ENCODE peak calls at places on chromosome 18, in eight cellular contexts. S is IMR-90, R is upper lobe of right lung, M is heart right ventricle, H is adrenal gland, W is neuronal stem cell, C is lower lobe of right lung, Z is left ventricle myocardium inferior. X is an unnamed sample.
A peak's percentile ranks its signal among the peaks of the same experiment; 100 is the strongest.

GRCh38 chr18:14974576-14974975 is 226.6 kb downstream of the ANKRD30B start:
- DNase-seq in S (no peak), R (no peak), M (no peak), H (no peak), W (no peak), C (no peak), Z (no peak), X (no peak)

GRCh38 chr18:686339-687111 is 25.9 kb downstream of the ENOSF1 start:
- DNase-seq in S (peak; percentile 23), R (no peak), M (no peak), H (no peak), W (peak; percentile 68), C (no peak), Z (no peak), X (peak; percentile 32)

GRCh38 chr18:35927431-35927830 is 45.0 kb upstream of the RMP24 start:
- DNase-seq in S (no peak), R (no peak), M (no peak), H (no peak), W (no peak), C (no peak), Z (no peak), X (no peak)

GRCh38 chr18:31241900-31242409 is 76.0 kb upstream of the DSG1 start:
- DNase-seq in S (peak; percentile 16), R (no peak), M (no peak), H (no peak), W (no peak), C (no peak), Z (no peak), X (no peak)

GRCh38 chr18:45059695-45060094 is 379.0 kb downstream of the SETBP1 start:
- DNase-seq in S (peak; percentile 88), R (no peak), M (no peak), H (no peak), W (no peak), C (no peak), Z (no peak), X (no peak)

GRCh38 chr18:10417679-10418078 is 36.8 kb upstream of the APCDD1 start:
- DNase-seq in S (no peak), R (no peak), M (no peak), H (no peak), W (no peak), C (no peak), Z (no peak), X (no peak)

GRCh38 chr18:50715919-50716318 is 103.9 kb downstream of the MRO start:
- DNase-seq in S (no peak), R (no peak), M (no peak), H (no peak), W (no peak), C (no peak), Z (no peak), X (no peak)

GRCh38 chr18:8279931-8280330 is 329.3 kb upstream of the RAB12 start:
- DNase-seq in S (no peak), R (no peak), M (no peak), H (no peak), W (no peak), C (no peak), Z (no peak), X (no peak)

GRCh38 chr18:9719421-9719981 is 11.4 kb downstream of the RAB31 start:
- DNase-seq in S (peak; percentile 85), R (peak; percentile 71), M (no peak), H (peak; percentile 69), W (no peak), C (no peak), Z (no peak), X (peak; percentile 85)

GRCh38 chr18:75679347-75679746 is 251.8 kb upstream of the SMIM21 start:
- DNase-seq in S (no peak), R (no peak), M (peak; percentile 65), H (peak; percentile 43), W (no peak), C (no peak), Z (peak; percentile 77), X (peak; percentile 77)

GRCh38 chr18:26036635-26037034 is 53.8 kb downstream of the SS18 start:
- DNase-seq in S (no peak), R (no peak), M (no peak), H (no peak), W (no peak), C (no peak), Z (no peak), X (no peak)

GRCh38 chr18:48847807-48848486 is 102.8 kb downstream of the SMAD7 start:
- DNase-seq in S (no peak), R (no peak), M (no peak), H (no peak), W (no peak), C (peak; percentile 38), Z (no peak), X (peak; percentile 56)

GRCh38 chr18:63433349-63433866 is 11.1 kb upstream of the VPS4B start:
- DNase-seq in S (no peak), R (no peak), M (no peak), H (no peak), W (no peak), C (no peak), Z (no peak), X (no peak)

GRCh38 chr18:777021-777420 is 35.0 kb downstream of the YES1 start:
- DNase-seq in S (peak; percentile 48), R (no peak), M (no peak), H (no peak), W (no peak), C (no peak), Z (no peak), X (no peak)

GRCh38 chr18:36769611-36770314 is 59.0 kb downstream of the TPGS2 start:
- DNase-seq in S (no peak), R (no peak), M (peak; percentile 35), H (no peak), W (peak; percentile 3), C (peak; percentile 55), Z (no peak), X (no peak)

GRCh38 chr18:23504720-23505119 is 1.4 kb downstream of the RMC1 start:
- DNase-seq in S (no peak), R (no peak), M (no peak), H (no peak), W (no peak), C (no peak), Z (no peak), X (no peak)
- H3K4me3 ChIP-seq in S (no peak overlapping the region), R (peak overlapping the region; percentile 79), M (peak overlapping the region; percentile 99), H (peak overlapping the region; percentile 91), W (no peak overlapping the region), C (peak overlapping the region; percentile 97), Z (peak overlapping the region; percentile 99), X (peak overlapping the region; percentile 6)

GRCh38 chr18:11984091-11984490 is 2.8 kb downstream of the IMPA2 start:
- DNase-seq in S (no peak), R (no peak), M (no peak), H (no peak), W (no peak), C (no peak), Z (no peak), X (no peak)

GRCh38 chr18:11983592-11983991 is 2.3 kb downstream of the IMPA2 start:
- DNase-seq in S (no peak), R (no peak), M (no peak), H (no peak), W (no peak), C (no peak), Z (no peak), X (no peak)

GRCh38 chr18:11981383-11981632 is at the start of gene IMPA2:
- DNase-seq in S (no peak), R (no peak), M (no peak), H (no peak), W (no peak), C (no peak), Z (no peak), X (no peak)

GRCh38 chr18:11981633-11982366 is 493 bp downstream of the IMPA2 start:
- DNase-seq in S (peak; percentile 19), R (no peak), M (peak; percentile 60), H (peak; percentile 61), W (peak; percentile 69), C (peak; percentile 75), Z (peak; percentile 44), X (no peak)

DNA sequence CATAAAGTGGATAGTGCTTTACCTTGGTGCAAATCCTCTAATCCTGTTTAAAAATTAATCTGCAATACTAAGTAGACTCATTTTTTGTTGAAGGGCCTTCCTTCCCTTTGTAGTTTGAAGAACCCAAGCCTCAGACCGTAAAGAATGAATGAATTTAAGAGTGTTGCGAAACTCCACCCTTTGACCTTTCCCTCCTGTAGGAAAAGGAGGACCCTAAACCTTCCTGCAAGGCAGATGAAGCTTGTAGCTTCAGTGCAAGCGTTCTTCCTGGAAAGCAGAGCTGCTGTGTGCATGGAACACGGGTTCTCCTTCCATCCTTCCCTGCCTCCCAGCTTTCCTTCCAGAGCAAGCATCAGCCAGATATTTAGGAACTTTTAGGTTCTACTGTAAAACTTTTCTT is 1.7 kb downstream of the IMPA2 start:
- DNase-seq in S (no peak), R (no peak), M (no peak), H (no peak), W (no peak), C (no peak), Z (no peak), X (no peak)
- H3K4me1 ChIP-seq in S (peaks cover 7% of the 10 kb centered on the region), R (peaks cover 33% of the 10 kb centered on the region), M (peaks cover 35% of the 10 kb centered on the region), H (peaks cover 30% of the 10 kb centered on the region), W (peaks cover 5% of the 10 kb centered on the region), C (peaks cover 49% of the 10 kb centered on the region), Z (peaks cover 73% of the 10 kb centered on the region), X (no peaks in the 10 kb centered on the region)

DNA sequence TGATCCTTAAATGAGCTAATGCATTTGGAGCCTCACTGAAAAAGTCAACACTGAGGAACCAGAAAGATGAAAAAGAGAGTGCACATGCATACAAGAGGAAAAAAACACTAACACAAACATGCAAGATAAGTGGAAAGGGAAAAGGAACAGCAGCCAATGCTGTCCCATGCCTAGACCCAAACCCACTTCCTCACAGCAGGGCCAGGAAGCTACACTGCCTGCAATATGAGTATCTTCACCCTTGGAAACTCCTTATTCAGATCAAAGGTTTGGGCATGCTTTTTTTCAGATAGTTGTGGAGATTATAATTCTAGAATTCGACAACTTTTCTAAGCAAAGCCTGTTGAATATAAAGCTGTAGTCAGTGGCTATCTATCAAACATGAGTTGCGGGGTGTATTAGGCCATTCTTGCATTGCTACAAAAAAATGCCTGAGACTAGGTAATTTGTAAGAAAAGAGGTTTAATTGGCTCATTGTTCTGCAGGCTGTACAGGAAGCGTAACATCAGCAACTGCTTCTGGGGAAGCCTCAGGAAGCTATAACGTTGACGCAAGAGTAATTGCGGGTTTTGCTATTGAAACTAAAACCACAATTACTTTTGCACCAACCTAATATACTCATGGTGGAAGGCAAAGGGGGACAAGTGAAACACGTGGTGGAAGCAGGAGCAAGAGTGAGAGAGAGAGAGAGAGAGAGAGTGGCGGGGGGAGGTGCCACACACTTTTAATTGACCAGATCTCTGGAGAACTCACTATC is 138.2 kb downstream of the MBD2 start:
- DNase-seq in S (no peak), R (no peak), M (no peak), H (no peak), W (no peak), C (no peak), Z (no peak), X (no peak)
- H3K27ac ChIP-seq in S (no peak overlapping the region), R (no peak overlapping the region), M (no peak overlapping the region), H (no peak overlapping the region), W (no peak overlapping the region), C (no peak overlapping the region), Z (no peak overlapping the region), X (no peak overlapping the region)

DNA sequence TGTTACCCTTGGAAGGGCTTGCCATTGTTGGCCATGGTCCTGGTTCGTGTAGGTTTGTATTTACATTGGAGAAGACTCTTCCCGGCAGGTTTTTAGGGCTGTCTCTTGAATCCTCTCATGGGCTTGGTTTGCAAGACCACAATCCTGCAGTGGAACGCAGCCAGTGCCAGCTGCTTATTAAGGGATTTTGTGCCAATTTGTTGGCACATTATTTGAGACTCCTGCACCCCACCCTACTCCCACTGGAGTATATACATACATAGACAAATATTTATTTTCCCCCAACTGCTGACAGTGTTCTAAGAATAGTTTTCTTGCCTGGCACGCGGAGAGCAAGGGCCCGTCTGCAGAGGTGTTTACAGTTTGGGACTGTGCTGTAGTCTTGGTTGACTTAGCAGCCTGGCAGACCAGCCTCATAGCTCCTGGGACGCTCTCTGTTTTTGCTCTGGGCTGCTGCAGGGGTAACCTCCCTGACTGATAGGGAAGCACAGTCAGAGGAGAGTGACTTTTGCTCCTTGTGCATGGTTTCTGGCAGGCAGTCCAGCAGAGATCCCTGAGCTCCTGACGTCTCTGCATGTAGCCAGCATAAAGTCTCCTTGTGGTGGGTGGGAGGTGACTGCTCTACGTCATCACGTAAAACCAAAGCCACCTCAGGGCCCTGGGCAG is 1.9 kb downstream of the LDLRAD4 start:
- DNase-seq in S (no peak), R (no peak), M (peak; percentile 36), H (no peak), W (no peak), C (no peak), Z (peak; percentile 32), X (peak; percentile 66)
- H3K4me3 ChIP-seq in S (no peak overlapping the region), R (no peak overlapping the region), M (no peak overlapping the region), H (peak overlapping the region; percentile 91), W (no peak overlapping the region), C (no peak overlapping the region), Z (peak overlapping the region; percentile 74), X (peak overlapping the region; percentile 30)